ENCODE peak calls at places on chromosomes 4 and X, in six cellular contexts. One of them, this sample, is unnamed.

GRCh38 chrX:43644124-43644701 is 11.9 kb upstream of the MAOA start:
- DNase-seq in hepatocyte: peak
- DNase-seq in prostate gland: no peak
- DNase-seq in GM23248: peak
- DNase-seq in colonic mucosa: no peak
- DNase-seq in endodermal cell: no peak
- DNase-seq in this sample: peak

GRCh38 chr4:6840062-6840976 is 57.8 kb downstream of the KIAA0232 start:
- DNase-seq in GM23248: peak
- DNase-seq in hepatocyte: peak
- DNase-seq in endodermal cell: no peak
- DNase-seq in colonic mucosa: no peak
- DNase-seq in prostate gland: no peak
- DNase-seq in this sample: peak

GRCh38 chr4:39043058-39043696 is 11.0 kb upstream of the TMEM156 start:
- DNase-seq in prostate gland: peak
- DNase-seq in colonic mucosa: no peak
- DNase-seq in endodermal cell: no peak
- DNase-seq in hepatocyte: peak
- DNase-seq in GM23248: no peak
- DNase-seq in this sample: peak

GRCh38 chr4:7890635-7891393 is 48.8 kb downstream of the AFAP1 start:
- DNase-seq in prostate gland: no peak
- DNase-seq in GM23248: peak
- DNase-seq in hepatocyte: no peak
- DNase-seq in endodermal cell: no peak
- DNase-seq in colonic mucosa: no peak
- DNase-seq in this sample: peak

GRCh38 chr4:41693629-41694028 is 54.9 kb downstream of the PHOX2B start:
- DNase-seq in endodermal cell: no peak
- DNase-seq in hepatocyte: peak
- DNase-seq in GM23248: peak
- DNase-seq in prostate gland: no peak
- DNase-seq in colonic mucosa: no peak
- DNase-seq in this sample: peak

GRCh38 chr4:128241425-128241913 is 46.1 kb downstream of the PGRMC2 start:
- DNase-seq in colonic mucosa: no peak
- DNase-seq in GM23248: peak
- DNase-seq in hepatocyte: peak
- DNase-seq in endodermal cell: no peak
- DNase-seq in prostate gland: no peak
- DNase-seq in this sample: peak

GRCh38 chr4:71300964-71301363 is 37.9 kb upstream of the SLC4A4 start:
- DNase-seq in endodermal cell: no peak
- DNase-seq in hepatocyte: peak
- DNase-seq in prostate gland: no peak
- DNase-seq in colonic mucosa: peak
- DNase-seq in GM23248: no peak
- DNase-seq in this sample: no peak

GRCh38 chrX:80216086-80216485 is 201.5 kb downstream of the TBX22 start:
- DNase-seq in GM23248: peak
- DNase-seq in hepatocyte: no peak
- DNase-seq in colonic mucosa: no peak
- DNase-seq in endodermal cell: no peak
- DNase-seq in prostate gland: no peak
- DNase-seq in this sample: no peak

GRCh38 chr4:2417765-2418651 is at the start of gene ZFYVE28:
- DNase-seq in colonic mucosa: peak
- DNase-seq in hepatocyte: no peak
- DNase-seq in prostate gland: no peak
- DNase-seq in GM23248: peak
- DNase-seq in endodermal cell: peak
- DNase-seq in this sample: no peak

GRCh38 chr4:98613453-98614075 is 44.8 kb downstream of the TSPAN5 start:
- DNase-seq in colonic mucosa: no peak
- DNase-seq in hepatocyte: no peak
- DNase-seq in prostate gland: no peak
- DNase-seq in endodermal cell: no peak
- DNase-seq in GM23248: peak
- DNase-seq in this sample: no peak

GRCh38 chr4:189600598-189601435 is 339.9 kb upstream of the FRG1 start:
- DNase-seq in hepatocyte: peak
- DNase-seq in endodermal cell: no peak
- DNase-seq in GM23248: no peak
- DNase-seq in prostate gland: no peak
- DNase-seq in colonic mucosa: no peak
- DNase-seq in this sample: no peak

GRCh38 chr4:79442422-79442821 is 34.4 kb upstream of the GK2 start:
- DNase-seq in endodermal cell: no peak
- DNase-seq in colonic mucosa: no peak
- DNase-seq in hepatocyte: no peak
- DNase-seq in prostate gland: no peak
- DNase-seq in GM23248: peak
- DNase-seq in this sample: peak

GRCh38 chrX:50054147-50054546 is 131.8 kb downstream of the CLCN5 start:
- DNase-seq in colonic mucosa: no peak
- DNase-seq in endodermal cell: no peak
- DNase-seq in hepatocyte: no peak
- DNase-seq in prostate gland: no peak
- DNase-seq in GM23248: no peak
- DNase-seq in this sample: no peak

GRCh38 chrX:79515529-79515928 is 148.4 kb upstream of the ITM2A start:
- DNase-seq in prostate gland: no peak
- DNase-seq in GM23248: no peak
- DNase-seq in hepatocyte: no peak
- DNase-seq in colonic mucosa: no peak
- DNase-seq in endodermal cell: no peak
- DNase-seq in this sample: no peak

GRCh38 chr4:19693949-19694597 is 557.6 kb upstream of the SLIT2 start:
- DNase-seq in hepatocyte: no peak
- DNase-seq in prostate gland: no peak
- DNase-seq in GM23248: peak
- DNase-seq in colonic mucosa: no peak
- DNase-seq in endodermal cell: no peak
- DNase-seq in this sample: no peak

GRCh38 chrX:119636419-119636818 is 30.2 kb upstream of the NKRF start:
- DNase-seq in colonic mucosa: no peak
- DNase-seq in prostate gland: no peak
- DNase-seq in GM23248: no peak
- DNase-seq in hepatocyte: no peak
- DNase-seq in endodermal cell: no peak
- DNase-seq in this sample: no peak

GRCh38 chrX:26851981-26852380 is 611.2 kb downstream of the PPP4R3C start:
- DNase-seq in colonic mucosa: no peak
- DNase-seq in prostate gland: no peak
- DNase-seq in hepatocyte: peak
- DNase-seq in GM23248: peak
- DNase-seq in endodermal cell: no peak
- DNase-seq in this sample: no peak

GRCh38 chr4:184397516-184398163 is 76.7 kb downstream of the IRF2 start:
- DNase-seq in hepatocyte: no peak
- DNase-seq in GM23248: peak
- DNase-seq in prostate gland: no peak
- DNase-seq in colonic mucosa: no peak
- DNase-seq in endodermal cell: peak
- DNase-seq in this sample: no peak

GRCh38 chrX:73916489-73916888 is 353.5 kb downstream of the CHIC1 start:
- DNase-seq in prostate gland: no peak
- DNase-seq in hepatocyte: no peak
- DNase-seq in endodermal cell: no peak
- DNase-seq in GM23248: no peak
- DNase-seq in colonic mucosa: no peak
- DNase-seq in this sample: no peak

GRCh38 chr4:10050171-10051120 is 29.1 kb upstream of the SLC2A9 start:
- DNase-seq in colonic mucosa: no peak
- DNase-seq in prostate gland: no peak
- DNase-seq in GM23248: no peak
- DNase-seq in endodermal cell: no peak
- DNase-seq in hepatocyte: no peak
- DNase-seq in this sample: no peak

GRCh38 chrX:276588-277171 is 4.5 kb upstream of the PLCXD1 start:
- DNase-seq in endodermal cell: no peak
- DNase-seq in hepatocyte: peak
- DNase-seq in prostate gland: peak
- DNase-seq in colonic mucosa: peak
- DNase-seq in GM23248: peak
- DNase-seq in this sample: peak

GRCh38 chr4:139167774-139168444 is 9.1 kb downstream of the ELF2 start:
- DNase-seq in GM23248: peak
- DNase-seq in endodermal cell: no peak
- DNase-seq in colonic mucosa: no peak
- DNase-seq in hepatocyte: peak
- DNase-seq in prostate gland: no peak
- DNase-seq in this sample: peak

GRCh38 chrX:54633641-54634040 is 103.6 kb downstream of the GNL3L start:
- DNase-seq in hepatocyte: no peak
- DNase-seq in GM23248: no peak
- DNase-seq in prostate gland: no peak
- DNase-seq in colonic mucosa: no peak
- DNase-seq in endodermal cell: peak
- DNase-seq in this sample: peak

GRCh38 chrX:31320740-31321139 is 248.9 kb upstream of the FTHL17 start:
- DNase-seq in colonic mucosa: no peak
- DNase-seq in prostate gland: no peak
- DNase-seq in endodermal cell: no peak
- DNase-seq in GM23248: no peak
- DNase-seq in hepatocyte: no peak
- DNase-seq in this sample: no peak

GRCh38 chrX:31316340-31316991 is 244.6 kb upstream of the FTHL17 start:
- DNase-seq in GM23248: no peak
- DNase-seq in colonic mucosa: no peak
- DNase-seq in prostate gland: no peak
- DNase-seq in endodermal cell: no peak
- DNase-seq in hepatocyte: no peak
- DNase-seq in this sample: no peak

GRCh38 chrX:31319586-31319985 is 247.7 kb upstream of the FTHL17 start:
- DNase-seq in GM23248: no peak
- DNase-seq in endodermal cell: no peak
- DNase-seq in hepatocyte: no peak
- DNase-seq in prostate gland: no peak
- DNase-seq in colonic mucosa: no peak
- DNase-seq in this sample: no peak

GRCh38 chrX:31318866-31319265 is 247.0 kb upstream of the FTHL17 start:
- DNase-seq in endodermal cell: no peak
- DNase-seq in prostate gland: no peak
- DNase-seq in colonic mucosa: no peak
- DNase-seq in hepatocyte: no peak
- DNase-seq in GM23248: no peak
- DNase-seq in this sample: no peak

GRCh38 chrX:31314921-31315320 is 243.1 kb upstream of the FTHL17 start:
- DNase-seq in GM23248: no peak
- DNase-seq in hepatocyte: no peak
- DNase-seq in endodermal cell: no peak
- DNase-seq in prostate gland: no peak
- DNase-seq in colonic mucosa: no peak
- DNase-seq in this sample: peak
- H3K27ac ChIP-seq in GM23248: no peak
- H3K27ac ChIP-seq in hepatocyte: no peak
- H3K27ac ChIP-seq in endodermal cell: peak
- H3K27ac ChIP-seq in prostate gland: no peak
- H3K27ac ChIP-seq in colonic mucosa: no peak
- H3K27ac ChIP-seq in this sample: peak

GRCh38 chrX:101368800-101369199 is 17.2 kb downstream of the BTK start:
- DNase-seq in hepatocyte: no peak
- DNase-seq in colonic mucosa: no peak
- DNase-seq in endodermal cell: no peak
- DNase-seq in GM23248: no peak
- DNase-seq in prostate gland: no peak
- DNase-seq in this sample: no peak

GRCh38 chrX:101369687-101370086 is 16.3 kb downstream of the BTK start:
- DNase-seq in GM23248: no peak
- DNase-seq in colonic mucosa: no peak
- DNase-seq in prostate gland: no peak
- DNase-seq in endodermal cell: no peak
- DNase-seq in hepatocyte: no peak
- DNase-seq in this sample: no peak

GRCh38 chrX:101370888-101371504 is 15.0 kb downstream of the BTK start:
- DNase-seq in endodermal cell: no peak
- DNase-seq in GM23248: no peak
- DNase-seq in hepatocyte: no peak
- DNase-seq in prostate gland: no peak
- DNase-seq in colonic mucosa: no peak
- DNase-seq in this sample: no peak
- H3K27ac ChIP-seq in endodermal cell: no peak
- H3K27ac ChIP-seq in GM23248: no peak
- H3K27ac ChIP-seq in hepatocyte: no peak
- H3K27ac ChIP-seq in prostate gland: no peak
- H3K27ac ChIP-seq in colonic mucosa: no peak
- H3K27ac ChIP-seq in this sample: no peak

GRCh38 chr4:137610960-137611359 is 78.7 kb upstream of the PCDH18 start:
- DNase-seq in colonic mucosa: no peak
- DNase-seq in endodermal cell: peak
- DNase-seq in prostate gland: no peak
- DNase-seq in GM23248: peak
- DNase-seq in hepatocyte: peak
- DNase-seq in this sample: no peak
- H3K27ac ChIP-seq in colonic mucosa: no peak
- H3K27ac ChIP-seq in endodermal cell: no peak
- H3K27ac ChIP-seq in prostate gland: no peak
- H3K27ac ChIP-seq in GM23248: no peak
- H3K27ac ChIP-seq in hepatocyte: no peak
- H3K27ac ChIP-seq in this sample: no peak

DNA sequence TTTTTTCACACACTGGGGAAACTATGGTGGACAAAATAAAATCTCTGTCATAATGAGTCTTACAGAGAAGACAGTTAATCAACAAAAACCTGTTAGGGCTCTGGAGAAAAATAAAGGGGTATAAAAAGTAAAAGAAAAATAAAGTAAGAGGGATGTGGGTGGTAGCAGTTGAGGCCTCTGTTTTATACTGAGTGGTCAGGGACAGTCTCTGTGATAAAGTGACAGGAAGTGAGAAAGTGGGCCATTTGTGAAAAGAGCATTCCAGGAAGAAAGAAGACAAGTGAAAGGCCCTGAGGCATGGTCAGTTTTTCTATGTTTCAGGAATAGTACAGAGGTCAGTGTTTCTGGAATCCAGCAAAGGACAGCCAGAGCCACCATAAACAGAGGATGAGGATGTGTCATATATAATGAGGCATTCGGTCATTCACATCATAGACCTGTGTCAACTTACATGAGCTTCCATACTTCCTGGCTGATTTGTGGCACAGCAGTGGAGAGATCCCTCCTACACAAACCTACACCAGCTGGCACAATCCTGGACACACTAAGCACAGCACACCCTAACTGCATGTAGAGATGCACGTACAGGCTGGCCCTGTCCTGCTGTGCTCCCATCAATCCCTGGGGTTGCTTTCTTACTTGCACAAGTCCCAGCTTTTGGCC is 64.4 kb upstream of the NAP1L5 start:
- DNase-seq in GM23248: no peak
- DNase-seq in prostate gland: no peak
- DNase-seq in colonic mucosa: no peak
- DNase-seq in endodermal cell: no peak
- DNase-seq in hepatocyte: no peak
- DNase-seq in this sample: no peak
- H3K27ac ChIP-seq in GM23248: no peak
- H3K27ac ChIP-seq in prostate gland: no peak
- H3K27ac ChIP-seq in colonic mucosa: no peak
- H3K27ac ChIP-seq in endodermal cell: no peak
- H3K27ac ChIP-seq in hepatocyte: no peak
- H3K27ac ChIP-seq in this sample: no peak